ENCODE peak calls at places on chromosome 6, in eight cellular contexts. Y, V, L, I, G, E, Z and B are unnamed samples.

GRCh38 chr6:169845426-169846285 is 94.2 kb downstream of the ERMARD start:
- DNase-seq in V (no peak), Y (no peak), I (no peak), E (no peak), L (no peak), Z (no peak), G (no peak), B (peak)

GRCh38 chr6:48476257-48476656 is 365.3 kb upstream of the PTCHD4 start:
- DNase-seq in E (peak), G (no peak), Z (no peak), Y (no peak), L (no peak), I (peak), V (no peak), B (no peak)

GRCh38 chr6:26223213-26223612 is 136.0 kb downstream of the HFE start:
- DNase-seq in Z (no peak), E (no peak), I (no peak), V (no peak), G (no peak), L (no peak), Y (no peak), B (no peak)

GRCh38 chr6:22053385-22053997 is 243.3 kb downstream of the PRL start:
- DNase-seq in I (no peak), V (no peak), G (no peak), Z (no peak), L (no peak), E (no peak), Y (no peak), B (no peak)

GRCh38 chr6:103854059-103854458 is 1005.7 kb downstream of the HACE1 start:
- DNase-seq in I (peak), Y (no peak), Z (no peak), G (no peak), V (no peak), L (no peak), E (no peak), B (no peak)

GRCh38 chr6:141467881-141468280 is 664.8 kb upstream of the GJE1 start:
- DNase-seq in L (no peak), Y (no peak), I (no peak), E (no peak), G (no peak), Z (no peak), V (no peak), B (no peak)

GRCh38 chr6:7165736-7166296 is 58.1 kb downstream of the RREB1 start:
- DNase-seq in L (no peak), G (no peak), Y (no peak), V (no peak), E (no peak), Z (peak), I (peak), B (no peak)

GRCh38 chr6:89976141-89977020 is 82.1 kb downstream of the GJA10 start:
- DNase-seq in G (no peak), Z (no peak), Y (no peak), V (no peak), L (no peak), E (no peak), I (no peak), B (no peak)

GRCh38 chr6:10425973-10426780 is 11.3 kb upstream of the TFAP2A start:
- DNase-seq in L (no peak), I (peak), G (no peak), Z (peak), E (no peak), V (peak), Y (no peak), B (no peak)

GRCh38 chr6:17865243-17865642 is 122.2 kb downstream of the KIF13A start:
- DNase-seq in L (peak), E (no peak), V (peak), I (no peak), Y (no peak), Z (no peak), G (peak), B (no peak)

GRCh38 chr6:29451471-29452193 is 5.2 kb downstream of the OR11A1 start:
- DNase-seq in V (no peak), L (no peak), Y (no peak), I (no peak), E (no peak), G (no peak), Z (no peak), B (no peak)

GRCh38 chr6:140321891-140322290 is 947.4 kb upstream of the CITED2 start:
- DNase-seq in E (no peak), G (no peak), V (no peak), Z (no peak), Y (no peak), L (no peak), I (no peak), B (no peak)

GRCh38 chr6:107740496-107741190 is 83.5 kb downstream of the SCML4 start:
- DNase-seq in V (peak), E (no peak), I (no peak), Y (no peak), L (no peak), G (no peak), Z (no peak), B (no peak)

GRCh38 chr6:107736713-107737396 is 87.3 kb downstream of the SCML4 start:
- DNase-seq in Y (no peak), L (no peak), Z (no peak), V (no peak), E (no peak), I (no peak), G (no peak), B (no peak)

GRCh38 chr6:107735906-107736635 is 88.0 kb downstream of the SCML4 start:
- DNase-seq in Y (no peak), Z (no peak), V (no peak), I (no peak), E (no peak), L (no peak), G (no peak), B (no peak)

GRCh38 chr6:107741191-107741680 is 82.9 kb downstream of the SCML4 start:
- DNase-seq in E (no peak), Y (no peak), Z (no peak), I (no peak), G (no peak), V (no peak), L (no peak), B (no peak)

GRCh38 chr6:107737397-107737793 is 86.7 kb downstream of the SCML4 start:
- DNase-seq in V (no peak), Z (no peak), E (no peak), I (no peak), G (no peak), Y (no peak), L (no peak), B (no peak)
- H3K27ac ChIP-seq in V (peak), Z (no peak), E (no peak), I (no peak), G (no peak), Y (no peak), L (no peak), B (peak)

GRCh38 chr6:111804627-111805235 is 68.5 kb downstream of the FYN start:
- DNase-seq in G (no peak), Z (no peak), Y (no peak), I (no peak), E (peak), L (no peak), V (peak), B (no peak)
- TF ChIP-seq POLR2AphosphoS5 in G (no peak), Z (no peak), Y (no peak), I (no peak), E (no peak), L (no peak), V (peak), B (no peak)

DNA sequence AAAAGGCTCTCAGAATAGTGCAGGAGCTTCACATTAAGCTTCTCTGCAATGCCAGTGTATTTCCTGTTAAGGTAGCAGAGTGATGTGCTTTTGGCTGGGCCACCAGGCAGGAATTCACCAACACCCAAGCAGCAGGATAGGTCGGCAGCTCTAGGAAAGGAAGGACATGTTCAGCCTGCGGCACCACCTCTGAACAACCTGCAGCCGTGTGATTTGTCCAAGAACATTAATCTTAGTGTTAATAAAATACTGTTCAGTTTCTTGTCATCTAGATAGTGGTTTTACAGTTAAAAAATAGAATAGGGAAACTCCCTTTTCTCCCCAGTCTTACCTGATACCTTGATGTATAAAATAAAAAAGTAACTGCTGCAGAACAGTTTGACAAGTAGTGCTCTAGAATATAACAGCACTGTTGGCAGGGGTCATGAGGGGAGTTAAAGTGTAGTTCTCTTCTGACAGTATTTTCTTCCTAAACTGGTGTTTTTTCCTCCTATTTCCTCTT is 18.8 kb downstream of the ZNF292 start:
- DNase-seq in Z (no peak), V (no peak), G (peak), E (no peak), Y (no peak), L (peak), I (peak), B (no peak)
- H3K27ac ChIP-seq in Z (no peak), V (no peak), G (no peak), E (no peak), Y (no peak), L (no peak), I (peak), B (no peak)

DNA sequence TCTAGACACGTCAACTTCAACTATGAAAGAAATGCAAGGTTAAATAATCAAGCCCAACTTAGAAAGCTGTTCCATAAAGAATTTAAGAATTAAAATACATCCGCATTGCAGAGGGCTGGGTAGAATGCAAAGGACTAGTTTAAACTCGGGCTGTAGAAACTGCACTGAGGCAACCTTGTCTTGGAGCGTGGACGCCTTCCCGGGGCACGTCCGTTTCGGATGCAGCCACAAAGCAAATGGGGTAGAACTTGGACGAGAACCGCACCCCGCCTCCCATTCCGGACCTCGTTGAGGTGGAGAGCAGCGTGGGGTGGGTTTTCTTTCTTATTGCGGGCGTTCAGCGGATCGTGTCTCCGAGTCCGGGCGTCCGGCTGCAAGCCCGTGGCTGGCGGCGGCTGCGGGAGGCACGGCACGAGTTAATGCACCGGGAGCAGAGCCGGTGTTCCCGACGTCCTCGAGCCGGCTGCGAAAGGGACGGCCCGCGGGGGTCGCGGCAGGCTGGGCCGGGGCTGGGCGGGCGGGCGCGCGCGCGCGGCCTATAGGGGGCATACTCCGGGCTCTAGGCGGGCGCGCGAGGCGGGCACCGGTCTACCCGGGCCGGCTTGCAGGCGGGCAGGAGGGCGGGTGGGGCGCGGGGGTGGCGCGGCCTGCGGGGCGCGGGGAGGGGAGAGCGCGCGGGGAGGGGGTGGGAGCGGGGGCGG is 2.0 kb downstream of the JARID2 start:
- DNase-seq in V (peak), Y (no peak), Z (peak), G (peak), I (peak), E (peak), L (peak), B (peak)
- TF ChIP-seq POLR2AphosphoS5 in V (peak), Y (no peak), Z (peak), G (peak), I (peak), E (no peak), L (peak), B (peak)

DNA sequence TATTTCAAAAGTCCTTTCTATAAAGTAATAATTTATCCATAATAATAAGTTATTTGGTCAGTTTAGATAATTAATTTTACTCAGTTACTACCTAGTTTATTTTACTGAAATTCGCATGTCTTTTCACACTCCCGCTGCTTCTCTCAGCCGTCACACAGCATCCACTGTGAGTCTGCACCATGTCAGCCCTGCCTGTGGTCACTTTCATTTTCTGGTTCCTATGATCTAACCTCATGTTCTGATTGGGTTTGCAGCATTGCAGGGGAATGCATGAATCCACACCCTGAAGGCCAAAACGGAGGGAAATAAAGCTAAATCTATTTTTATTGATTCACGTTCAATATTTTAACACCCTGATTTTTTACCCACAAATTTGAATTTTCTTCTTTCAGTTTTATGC is 47.4 kb downstream of the PDE10A start:
- DNase-seq in Z (no peak), L (no peak), G (no peak), I (no peak), E (no peak), V (no peak), Y (no peak), B (no peak)
- H3K27ac ChIP-seq in Z (no peak), L (no peak), G (no peak), I (no peak), E (no peak), V (peak), Y (peak), B (peak)